ENCODE peak calls at places on chromosomes 5 and 9, in six cellular contexts. Z, T, S, C, A and B are unnamed samples.

GRCh38 chr9:76732341-76732958 is 31.8 kb upstream of the PCA3 start:
- DNase-seq in Z (no peak), T (no peak), S (no peak), C (no peak), A (no peak), B (no peak)

GRCh38 chr5:168477060-168477459 is 9.2 kb upstream of the RARS1 start:
- DNase-seq in Z (no peak), T (no peak), S (no peak), C (no peak), A (no peak), B (peak)

GRCh38 chr5:38968665-38969064 is 105.5 kb downstream of the RICTOR start:
- DNase-seq in Z (no peak), T (no peak), S (no peak), C (no peak), A (no peak), B (no peak)

GRCh38 chr5:30846171-30846570 is 347.3 kb upstream of the CDH6 start:
- DNase-seq in Z (no peak), T (no peak), S (no peak), C (no peak), A (no peak), B (no peak)

GRCh38 chr5:68722357-68722756 is 371.5 kb upstream of the SLC30A5 start:
- DNase-seq in Z (no peak), T (no peak), S (no peak), C (no peak), A (no peak), B (no peak)

GRCh38 chr9:114397219-114397847 is 9.6 kb upstream of the AKNA start:
- DNase-seq in Z (no peak), T (no peak), S (no peak), C (no peak), A (no peak), B (no peak)

GRCh38 chr9:83234541-83234940 is 171.6 kb upstream of the RASEF start:
- DNase-seq in Z (no peak), T (peak), S (no peak), C (no peak), A (no peak), B (no peak)

GRCh38 chr5:102018690-102019089 is 277.4 kb downstream of the SLCO4C1 start:
- DNase-seq in Z (no peak), T (no peak), S (peak), C (no peak), A (no peak), B (no peak)

GRCh38 chr5:150137168-150137957 is 18.3 kb downstream of the PDGFRB start:
- DNase-seq in Z (no peak), T (peak), S (peak), C (no peak), A (no peak), B (no peak)

GRCh38 chr5:37991267-37991902 is 151.5 kb upstream of the GDNF start:
- DNase-seq in Z (no peak), T (no peak), S (peak), C (no peak), A (no peak), B (no peak)

GRCh38 chr9:99357575-99357974 is 135.5 kb downstream of the SEC61B start:
- DNase-seq in Z (no peak), T (no peak), S (no peak), C (no peak), A (no peak), B (no peak)

GRCh38 chr5:173772407-173773059 is 115.6 kb upstream of the CPEB4 start:
- DNase-seq in Z (no peak), T (no peak), S (no peak), C (no peak), A (no peak), B (peak)

GRCh38 chr5:102811962-102812361 is 56.9 kb downstream of the PAM start:
- DNase-seq in Z (peak), T (peak), S (no peak), C (no peak), A (no peak), B (no peak)

GRCh38 chr9:122065923-122066629 is 27.0 kb downstream of the TTLL11 start:
- DNase-seq in Z (no peak), T (no peak), S (no peak), C (no peak), A (peak), B (no peak)

GRCh38 chr5:65483474-65484346 is 2.0 kb upstream of the ADAMTS6 start:
- DNase-seq in Z (peak), T (peak), S (peak), C (peak), A (no peak), B (peak)

GRCh38 chr5:108521841-108522506 is 140.1 kb upstream of the FBXL17 start:
- DNase-seq in Z (peak), T (peak), S (peak), C (peak), A (peak), B (peak)

GRCh38 chr5:131286400-131286715 is 22.5 kb downstream of the CDC42SE2 start:
- DNase-seq in Z (peak), T (no peak), S (no peak), C (no peak), A (no peak), B (no peak)

GRCh38 chr9:128101690-128102089 is 25.8 kb downstream of the PTGES2 start:
- DNase-seq in Z (no peak), T (no peak), S (no peak), C (no peak), A (no peak), B (no peak)

GRCh38 chr9:137371521-137371941 is 51.4 kb downstream of the EXD3 start:
- DNase-seq in Z (no peak), T (no peak), S (no peak), C (no peak), A (no peak), B (no peak)

GRCh38 chr5:22835630-22836029 is 17.5 kb downstream of the CDH12 start:
- DNase-seq in Z (no peak), T (no peak), S (no peak), C (no peak), A (no peak), B (no peak)

GRCh38 chr5:120539471-120539870 is 75.4 kb downstream of the PRR16 start:
- DNase-seq in Z (no peak), T (no peak), S (no peak), C (no peak), A (no peak), B (no peak)

GRCh38 chr9:80842383-80842782 is 847.0 kb downstream of the TLE1 start:
- DNase-seq in Z (no peak), T (no peak), S (no peak), C (no peak), A (no peak), B (no peak)

GRCh38 chr9:93252781-93253530 is 69.0 kb downstream of the WNK2 start:
- DNase-seq in Z (no peak), T (no peak), S (no peak), C (no peak), A (no peak), B (no peak)

GRCh38 chr9:114286146-114286679 is 36.7 kb upstream of the ORM1 start:
- DNase-seq in Z (no peak), T (no peak), S (no peak), C (no peak), A (no peak), B (no peak)

GRCh38 chr5:135359374-135360165 is 39.5 kb downstream of the MACROH2A1 start:
- DNase-seq in Z (no peak), T (no peak), S (no peak), C (no peak), A (no peak), B (no peak)

GRCh38 chr9:14131353-14132088 is 182.4 kb downstream of the NFIB start:
- DNase-seq in Z (no peak), T (no peak), S (no peak), C (no peak), A (no peak), B (no peak)

GRCh38 chr9:76528056-76528455 is 69.1 kb downstream of the GCNT1 start:
- DNase-seq in Z (no peak), T (no peak), S (no peak), C (no peak), A (no peak), B (no peak)

GRCh38 chr9:134198771-134199170 is 34.4 kb upstream of the RNU6ATAC start:
- DNase-seq in Z (no peak), T (no peak), S (no peak), C (no peak), A (no peak), B (peak)

GRCh38 chr5:80055491-80056170 is 20.5 kb downstream of the THBS4 start:
- DNase-seq in Z (no peak), T (no peak), S (no peak), C (no peak), A (no peak), B (no peak)

GRCh38 chr9:133691659-133692363 is 46.3 kb downstream of the SARDH start:
- DNase-seq in Z (no peak), T (no peak), S (no peak), C (no peak), A (no peak), B (peak)

GRCh38 chr9:33817327-33818166 is 587 bp downstream of the UBE2R2 start:
- DNase-seq in Z (peak), T (peak), S (peak), C (no peak), A (peak), B (peak)
- TF ChIP-seq MYC in Z (no peak), T (no peak), S (no peak), C (no peak), A (peak), B (peak)

DNA sequence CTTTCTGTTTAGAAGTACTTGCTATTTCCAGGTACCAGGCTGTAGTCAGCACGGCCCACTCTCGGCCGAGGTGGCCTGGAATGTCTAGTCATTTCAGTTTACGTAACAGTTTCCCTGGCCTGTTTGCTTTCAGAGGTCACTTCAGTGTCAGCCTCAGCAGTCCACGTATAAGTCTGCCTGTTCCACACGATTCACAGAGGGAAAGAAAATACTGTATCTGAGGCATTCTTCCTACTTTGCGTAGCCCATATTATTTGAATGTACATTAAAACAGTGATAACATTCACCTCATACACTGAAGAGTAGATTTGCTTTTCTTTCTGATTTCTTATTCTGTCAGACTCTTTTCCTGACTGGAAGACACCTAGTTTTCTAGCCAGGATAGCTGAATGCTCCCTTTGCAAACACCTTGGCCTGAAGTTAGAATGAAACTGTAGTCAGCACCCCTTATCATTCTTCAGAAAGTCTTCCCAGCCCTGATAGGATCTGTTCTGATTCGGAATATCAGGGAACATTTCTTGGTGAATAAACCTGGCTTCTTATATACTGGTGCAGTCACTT is 140.9 kb downstream of the AOPEP start:
- DNase-seq in Z (peak), T (peak), S (peak), C (no peak), A (peak), B (peak)
- TF ChIP-seq MAX in Z (peak), T (no peak), S (no peak), C (no peak), A (no peak), B (peak)

DNA sequence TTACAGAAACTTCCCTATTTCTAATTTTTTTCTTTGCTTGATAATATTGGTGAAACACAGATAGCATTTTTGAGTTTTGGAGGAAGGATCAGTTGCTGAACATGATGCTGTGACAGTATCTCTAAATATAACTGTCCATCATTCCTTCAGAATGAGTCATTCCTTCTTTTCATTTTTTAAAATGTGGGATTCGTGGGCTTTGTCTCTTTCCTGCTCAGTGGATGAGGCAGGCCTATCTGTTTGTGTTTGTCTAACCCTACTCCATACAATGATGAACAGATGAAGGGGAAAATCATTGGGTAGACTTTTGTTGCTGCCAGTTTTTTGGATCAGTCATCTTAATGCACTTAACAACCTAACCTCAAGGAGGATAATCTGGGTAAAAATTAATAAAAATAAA is 15.7 kb upstream of the OR13C8 start:
- DNase-seq in Z (no peak), T (no peak), S (no peak), C (no peak), A (no peak), B (no peak)
- TF ChIP-seq MYC in Z (no peak), T (no peak), S (no peak), C (no peak), A (no peak), B (no peak)

DNA sequence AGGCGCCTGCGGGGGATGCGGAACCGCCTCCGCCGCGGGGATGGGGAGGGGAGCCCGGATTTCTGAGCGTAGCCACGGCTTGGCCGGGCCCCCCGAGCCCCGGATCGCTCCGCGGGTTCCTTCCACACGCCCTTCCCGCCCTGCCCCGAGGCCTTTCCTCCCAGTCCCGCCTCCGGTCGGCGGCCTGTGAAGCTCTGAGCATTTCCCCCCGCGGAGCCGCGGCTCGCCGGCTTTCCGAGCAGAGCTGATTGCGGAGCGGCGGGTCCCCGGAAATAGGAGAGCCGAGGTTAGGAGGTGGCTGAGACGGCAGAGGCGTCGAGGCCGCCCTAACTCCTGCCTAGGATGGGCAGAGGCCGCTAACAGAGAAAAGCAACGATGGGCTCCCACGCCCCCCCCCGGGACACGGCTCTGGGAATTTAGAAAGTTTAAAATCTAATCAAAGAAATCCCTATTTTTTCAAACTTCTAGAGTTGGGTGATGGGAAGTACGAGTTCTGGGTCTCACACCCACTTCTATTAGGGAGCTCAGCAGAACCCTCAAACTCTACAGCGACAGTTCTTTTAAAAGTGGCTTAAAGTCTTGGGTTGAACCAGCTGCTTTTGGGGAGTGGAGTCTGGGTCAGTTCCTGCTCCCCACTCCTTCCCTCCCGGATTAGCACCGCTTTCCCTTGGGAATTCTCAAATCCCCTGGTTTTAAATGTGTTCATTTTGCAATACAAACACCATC is 5.9 kb downstream of the IRX4 start:
- DNase-seq in Z (no peak), T (no peak), S (no peak), C (no peak), A (no peak), B (no peak)
- TF ChIP-seq MAX in Z (no peak), T (no peak), S (no peak), C (no peak), A (no peak), B (no peak)

GRCh38 chr5:133205204-133205603 is 153.4 kb downstream of the HSPA4 start:
- DNase-seq in Z (no peak), T (no peak), S (no peak), C (no peak), A (no peak), B (no peak)
- TF ChIP-seq MYC in Z (no peak), T (no peak), S (no peak), C (no peak), A (no peak), B (no peak)

GRCh38 chr9:71928376-71928775 is 16.9 kb downstream of the C9orf85 start:
- DNase-seq in Z (no peak), T (no peak), S (no peak), C (no peak), A (no peak), B (no peak)
- TF ChIP-seq MAX in Z (no peak), T (no peak), S (no peak), C (no peak), A (no peak), B (no peak)